ENCODE peak calls at places on chromosome 16, in five cellular contexts. L is stimulated activated naive CD4-positive, alpha-beta T cell; G is mammary epithelial cell; V is HT1080; F is renal cortical epithelial cell. K is an unnamed sample.

GRCh38 chr16:49020436-49020835 is 261.2 kb downstream of the CBLN1 start:
- DNase-seq in V (no peak), L (no peak), G (no peak), F (no peak), K (no peak)

GRCh38 chr16:64615647-64616280 is 506.1 kb downstream of the CDH11 start:
- DNase-seq in G (no peak), V (no peak), F (no peak), L (no peak), K (no peak)

GRCh38 chr16:48231675-48232214 is 12.4 kb upstream of the LONP2 start:
- DNase-seq in L (no peak), V (peak; percentile 17), F (peak; percentile 22), G (peak; percentile 30), K (peak; percentile 67)

GRCh38 chr16:3401719-3402397 is 843 bp downstream of the ZNF174 start:
- DNase-seq in G (no peak), V (peak; percentile 5), L (no peak), F (no peak), K (peak; percentile 50)

GRCh38 chr16:18945233-18945632 is 19.0 kb upstream of the SMG1 start:
- DNase-seq in F (no peak), V (no peak), L (no peak), G (no peak), K (no peak)

GRCh38 chr16:67022531-67023214 is 6.3 kb upstream of the CBFB start:
- DNase-seq in L (no peak), V (no peak), F (no peak), G (no peak), K (peak; percentile 35)

GRCh38 chr16:11793840-11794239 is 3.2 kb downstream of the ZC3H7A start:
- DNase-seq in F (no peak), G (peak; percentile 32), L (no peak), V (no peak), K (no peak)

GRCh38 chr16:473046-474043 is 47.9 kb downstream of the RAB11FIP3 start:
- DNase-seq in F (no peak), L (no peak), V (no peak), G (no peak), K (no peak)

GRCh38 chr16:27911486-27911885 is 152.0 kb downstream of the GSG1L start:
- DNase-seq in V (no peak), F (no peak), G (no peak), L (no peak), K (no peak)

GRCh38 chr16:14196011-14196410 is 124.9 kb downstream of the MRTFB start:
- DNase-seq in L (no peak), F (no peak), G (no peak), V (no peak), K (no peak)

GRCh38 chr16:53052519-53053501 is at the start of gene CHD9NB:
- DNase-seq in L (no peak), F (peak; percentile 98), G (peak; percentile 99), V (peak; percentile 98), K (peak; percentile 91)

GRCh38 chr16:73746554-73746953 is 550.1 kb upstream of the PSMD7 start:
- DNase-seq in G (no peak), L (no peak), F (no peak), V (no peak), K (no peak)

GRCh38 chr16:50298075-50298460 is 31.7 kb downstream of the ADCY7 start:
- DNase-seq in V (no peak), G (no peak), F (no peak), L (no peak), K (no peak)

GRCh38 chr16:85746431-85747227 is 4.3 kb downstream of the C16orf74 start:
- DNase-seq in F (peak; percentile 53), G (peak; percentile 89), V (peak; percentile 61), L (no peak), K (peak; percentile 72)

GRCh38 chr16:59181821-59182420 is 447.8 kb upstream of the GOT2 start:
- DNase-seq in G (no peak), V (no peak), F (no peak), L (no peak), K (no peak)

GRCh38 chr16:30953511-30954124 is 3.9 kb upstream of the SETD1A start:
- DNase-seq in L (peak; percentile 33), V (peak; percentile 58), F (peak; percentile 58), G (peak; percentile 24), K (peak; percentile 60)